ENCODE peak calls at places on chromosomes 11 and 22, in six cellular contexts. E is CD14-positive monocyte, H is posterior cingulate gyrus, K is GM23248, L is NCI-H1436 treated with DMSO at 0.1 percent for 48 hours, O is aorta. X is an unnamed sample.

GRCh38 chr22:26981520-26981919 is 324.1 kb downstream of the MIAT start:
- DNase-seq in E (no peak), H (no peak), K (no peak), L (no peak), O (peak), X (no peak)

GRCh38 chr11:132941024-132941646 is 591.2 kb downstream of the OPCML start:
- DNase-seq in E (no peak), H (no peak), K (peak), L (no peak), O (no peak), X (peak)

GRCh38 chr11:44632466-44633123 is 67.1 kb downstream of the CD82 start:
- DNase-seq in E (no peak), H (no peak), K (peak), L (no peak), O (peak), X (no peak)

GRCh38 chr22:21632237-21632895 is at the start of gene CCDC116:
- DNase-seq in E (peak), H (no peak), K (no peak), L (no peak), O (no peak), X (no peak)

GRCh38 chr11:3614742-3615171 is 27.0 kb downstream of the ART5 start:
- DNase-seq in E (peak), H (no peak), K (peak), L (no peak), O (peak), X (no peak)

GRCh38 chr11:120546312-120547205 is 35.0 kb downstream of the GRIK4 start:
- DNase-seq in E (no peak), H (no peak), K (peak), L (no peak), O (peak), X (no peak)

GRCh38 chr11:6319879-6320410 is 356 bp downstream of the CAVIN3 start:
- DNase-seq in E (no peak), H (no peak), K (peak), L (no peak), O (peak), X (peak)

GRCh38 chr11:117873828-117874125 is 2.7 kb downstream of the FXYD6 start:
- DNase-seq in E (no peak), H (no peak), K (no peak), L (no peak), O (no peak), X (no peak)

GRCh38 chr11:2737226-2737590 is 37.4 kb upstream of the KCNQ1OT1 start:
- DNase-seq in E (no peak), H (no peak), K (no peak), L (no peak), O (no peak), X (no peak)

GRCh38 chr22:35914665-35915476 is 113.8 kb downstream of the RBFOX2 start:
- DNase-seq in E (no peak), H (no peak), K (peak), L (peak), O (no peak), X (peak)

GRCh38 chr11:96257036-96257435 is 86.0 kb downstream of the MAML2 start:
- DNase-seq in E (no peak), H (no peak), K (no peak), L (no peak), O (no peak), X (no peak)

GRCh38 chr11:93685196-93685595 is 23.7 kb downstream of the CEP295 start:
- DNase-seq in E (no peak), H (no peak), K (no peak), L (no peak), O (no peak), X (no peak)

GRCh38 chr11:65384301-65384889 is 1.9 kb upstream of the SLC25A45 start:
- DNase-seq in E (no peak), H (no peak), K (peak), L (no peak), O (no peak), X (no peak)

X was measured in tibial nerve.